ENCODE peak calls at places on chromosomes 7 and 10, in nine cellular contexts. One of them, this sample, is unnamed.

GRCh38 chr7:37320840-37321468 is 127.7 kb downstream of the ELMO1 start:
- DNase-seq in AG10803: no peak
- DNase-seq in PC-3: no peak
- DNase-seq in left ventricle myocardium inferior: no peak
- DNase-seq in dorsolateral prefrontal cortex: no peak
- DNase-seq in astrocyte of the spinal cord: no peak
- DNase-seq in adrenal gland: no peak
- DNase-seq in fibroblast of the aortic adventitia: no peak
- DNase-seq in HFF-Myc: no peak
- DNase-seq in this sample: no peak

GRCh38 chr7:47905071-47905920 is 43.0 kb downstream of the PKD1L1 start:
- DNase-seq in AG10803: peak
- DNase-seq in PC-3: no peak
- DNase-seq in left ventricle myocardium inferior: no peak
- DNase-seq in dorsolateral prefrontal cortex: no peak
- DNase-seq in astrocyte of the spinal cord: peak
- DNase-seq in adrenal gland: no peak
- DNase-seq in fibroblast of the aortic adventitia: no peak
- DNase-seq in HFF-Myc: no peak
- DNase-seq in this sample: no peak

GRCh38 chr7:84447636-84448293 is 253.2 kb upstream of the SEMA3A start:
- DNase-seq in AG10803: no peak
- DNase-seq in PC-3: no peak
- DNase-seq in left ventricle myocardium inferior: no peak
- DNase-seq in dorsolateral prefrontal cortex: no peak
- DNase-seq in astrocyte of the spinal cord: no peak
- DNase-seq in adrenal gland: no peak
- DNase-seq in fibroblast of the aortic adventitia: no peak
- DNase-seq in HFF-Myc: no peak
- DNase-seq in this sample: no peak

GRCh38 chr7:143512488-143513340 is 35.0 kb downstream of the TAS2R41 start:
- DNase-seq in AG10803: no peak
- DNase-seq in PC-3: no peak
- DNase-seq in left ventricle myocardium inferior: no peak
- DNase-seq in dorsolateral prefrontal cortex: no peak
- DNase-seq in astrocyte of the spinal cord: peak
- DNase-seq in adrenal gland: no peak
- DNase-seq in fibroblast of the aortic adventitia: peak
- DNase-seq in HFF-Myc: no peak
- DNase-seq in this sample: no peak

GRCh38 chr7:139777948-139778841 is at the start of gene HIPK2:
- DNase-seq in AG10803: peak
- DNase-seq in PC-3: peak
- DNase-seq in left ventricle myocardium inferior: peak
- DNase-seq in dorsolateral prefrontal cortex: peak
- DNase-seq in astrocyte of the spinal cord: peak
- DNase-seq in adrenal gland: peak
- DNase-seq in fibroblast of the aortic adventitia: peak
- DNase-seq in HFF-Myc: no peak
- DNase-seq in this sample: no peak

GRCh38 chr7:47039089-47039648 is 542.7 kb downstream of the TNS3 start:
- DNase-seq in AG10803: no peak
- DNase-seq in PC-3: no peak
- DNase-seq in left ventricle myocardium inferior: no peak
- DNase-seq in dorsolateral prefrontal cortex: no peak
- DNase-seq in astrocyte of the spinal cord: peak
- DNase-seq in adrenal gland: no peak
- DNase-seq in fibroblast of the aortic adventitia: no peak
- DNase-seq in HFF-Myc: no peak
- DNase-seq in this sample: no peak

GRCh38 chr7:135713836-135714470 is 14.0 kb downstream of the SLC13A4 start:
- DNase-seq in AG10803: peak
- DNase-seq in PC-3: peak
- DNase-seq in left ventricle myocardium inferior: no peak
- DNase-seq in dorsolateral prefrontal cortex: no peak
- DNase-seq in astrocyte of the spinal cord: no peak
- DNase-seq in adrenal gland: no peak
- DNase-seq in fibroblast of the aortic adventitia: no peak
- DNase-seq in HFF-Myc: no peak
- DNase-seq in this sample: no peak

GRCh38 chr7:946256-946996 is 8.1 kb downstream of the ADAP1 start:
- DNase-seq in AG10803: no peak
- DNase-seq in PC-3: no peak
- DNase-seq in left ventricle myocardium inferior: no peak
- DNase-seq in dorsolateral prefrontal cortex: peak
- DNase-seq in astrocyte of the spinal cord: no peak
- DNase-seq in adrenal gland: no peak
- DNase-seq in fibroblast of the aortic adventitia: no peak
- DNase-seq in HFF-Myc: no peak
- DNase-seq in this sample: no peak

GRCh38 chr7:2540641-2541051 is 14.7 kb downstream of the BRAT1 start:
- DNase-seq in AG10803: no peak
- DNase-seq in PC-3: no peak
- DNase-seq in left ventricle myocardium inferior: no peak
- DNase-seq in dorsolateral prefrontal cortex: no peak
- DNase-seq in astrocyte of the spinal cord: no peak
- DNase-seq in adrenal gland: no peak
- DNase-seq in fibroblast of the aortic adventitia: no peak
- DNase-seq in HFF-Myc: no peak
- DNase-seq in this sample: no peak

GRCh38 chr7:25456467-25457171 is 228.3 kb upstream of the NPVF start:
- DNase-seq in AG10803: no peak
- DNase-seq in PC-3: no peak
- DNase-seq in left ventricle myocardium inferior: peak
- DNase-seq in dorsolateral prefrontal cortex: no peak
- DNase-seq in astrocyte of the spinal cord: no peak
- DNase-seq in adrenal gland: peak
- DNase-seq in fibroblast of the aortic adventitia: no peak
- DNase-seq in HFF-Myc: no peak
- DNase-seq in this sample: no peak

GRCh38 chr7:80154656-80155325 is 20.2 kb downstream of the GNAI1 start:
- DNase-seq in AG10803: peak
- DNase-seq in PC-3: no peak
- DNase-seq in left ventricle myocardium inferior: no peak
- DNase-seq in dorsolateral prefrontal cortex: no peak
- DNase-seq in astrocyte of the spinal cord: no peak
- DNase-seq in adrenal gland: no peak
- DNase-seq in fibroblast of the aortic adventitia: peak
- DNase-seq in HFF-Myc: no peak
- DNase-seq in this sample: no peak

GRCh38 chr10:127737563-127738511 is 852 bp downstream of the FOXI2 start:
- DNase-seq in AG10803: no peak
- DNase-seq in PC-3: no peak
- DNase-seq in left ventricle myocardium inferior: no peak
- DNase-seq in dorsolateral prefrontal cortex: no peak
- DNase-seq in astrocyte of the spinal cord: no peak
- DNase-seq in adrenal gland: no peak
- DNase-seq in fibroblast of the aortic adventitia: no peak
- DNase-seq in HFF-Myc: no peak
- DNase-seq in this sample: no peak
- H3K4me3 ChIP-seq in AG10803: no peak
- H3K4me3 ChIP-seq in PC-3: no peak
- H3K4me3 ChIP-seq in left ventricle myocardium inferior: peak
- H3K4me3 ChIP-seq in dorsolateral prefrontal cortex: peak
- H3K4me3 ChIP-seq in astrocyte of the spinal cord: no peak
- H3K4me3 ChIP-seq in adrenal gland: no peak
- H3K4me3 ChIP-seq in fibroblast of the aortic adventitia: no peak
- H3K4me3 ChIP-seq in HFF-Myc: no peak
- H3K4me3 ChIP-seq in this sample: no peak

GRCh38 chr7:20268832-20269231 is 51.6 kb upstream of the MACC1 start:
- DNase-seq in AG10803: peak
- DNase-seq in PC-3: peak
- DNase-seq in left ventricle myocardium inferior: no peak
- DNase-seq in dorsolateral prefrontal cortex: no peak
- DNase-seq in astrocyte of the spinal cord: peak
- DNase-seq in adrenal gland: no peak
- DNase-seq in fibroblast of the aortic adventitia: no peak
- DNase-seq in HFF-Myc: no peak
- DNase-seq in this sample: no peak

GRCh38 chr7:20270371-20270770 is 53.2 kb upstream of the MACC1 start:
- DNase-seq in AG10803: no peak
- DNase-seq in PC-3: no peak
- DNase-seq in left ventricle myocardium inferior: no peak
- DNase-seq in dorsolateral prefrontal cortex: no peak
- DNase-seq in astrocyte of the spinal cord: no peak
- DNase-seq in adrenal gland: no peak
- DNase-seq in fibroblast of the aortic adventitia: peak
- DNase-seq in HFF-Myc: no peak
- DNase-seq in this sample: no peak

GRCh38 chr7:20269726-20270125 is 52.5 kb upstream of the MACC1 start:
- DNase-seq in AG10803: peak
- DNase-seq in PC-3: peak
- DNase-seq in left ventricle myocardium inferior: no peak
- DNase-seq in dorsolateral prefrontal cortex: no peak
- DNase-seq in astrocyte of the spinal cord: peak
- DNase-seq in adrenal gland: no peak
- DNase-seq in fibroblast of the aortic adventitia: peak
- DNase-seq in HFF-Myc: no peak
- DNase-seq in this sample: peak

GRCh38 chr7:20264623-20265022 is 47.4 kb upstream of the MACC1 start:
- DNase-seq in AG10803: no peak
- DNase-seq in PC-3: no peak
- DNase-seq in left ventricle myocardium inferior: no peak
- DNase-seq in dorsolateral prefrontal cortex: no peak
- DNase-seq in astrocyte of the spinal cord: no peak
- DNase-seq in adrenal gland: no peak
- DNase-seq in fibroblast of the aortic adventitia: no peak
- DNase-seq in HFF-Myc: no peak
- DNase-seq in this sample: no peak

DNA sequence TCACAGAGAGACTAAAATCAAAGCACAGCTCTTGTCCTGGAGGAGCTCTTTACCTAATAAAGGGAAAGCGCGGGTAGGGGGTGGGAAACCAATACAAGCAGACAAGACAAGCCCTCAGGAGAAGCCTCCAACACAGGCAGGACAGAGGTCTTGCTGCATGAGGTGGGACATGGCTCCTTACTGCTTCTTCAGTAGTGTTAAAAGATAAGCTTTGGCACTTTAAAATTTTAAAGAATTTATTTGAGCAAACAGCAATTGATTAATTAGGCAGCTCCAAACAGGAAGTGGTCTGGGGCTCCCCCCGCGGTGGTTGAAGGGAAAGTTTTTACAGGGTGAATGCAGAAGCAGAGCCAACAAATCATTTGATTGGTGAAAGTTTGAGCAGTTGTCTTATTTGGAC is 50.3 kb upstream of the MACC1 start:
- DNase-seq in AG10803: no peak
- DNase-seq in PC-3: no peak
- DNase-seq in left ventricle myocardium inferior: no peak
- DNase-seq in dorsolateral prefrontal cortex: no peak
- DNase-seq in astrocyte of the spinal cord: no peak
- DNase-seq in adrenal gland: no peak
- DNase-seq in fibroblast of the aortic adventitia: no peak
- DNase-seq in HFF-Myc: no peak
- DNase-seq in this sample: no peak
- TF ChIP-seq CTCF in AG10803: no peak
- TF ChIP-seq CTCF in PC-3: no peak
- TF ChIP-seq CTCF in left ventricle myocardium inferior: no peak
- TF ChIP-seq CTCF in dorsolateral prefrontal cortex: no peak
- TF ChIP-seq CTCF in astrocyte of the spinal cord: no peak
- TF ChIP-seq CTCF in adrenal gland: no peak
- TF ChIP-seq CTCF in fibroblast of the aortic adventitia: no peak
- TF ChIP-seq CTCF in HFF-Myc: peak
- TF ChIP-seq CTCF in this sample: no peak

GRCh38 chr10:69801434-69802315 is at the start of gene COL13A1:
- DNase-seq in AG10803: peak
- DNase-seq in PC-3: peak
- DNase-seq in left ventricle myocardium inferior: peak
- DNase-seq in dorsolateral prefrontal cortex: no peak
- DNase-seq in astrocyte of the spinal cord: peak
- DNase-seq in adrenal gland: peak
- DNase-seq in fibroblast of the aortic adventitia: peak
- DNase-seq in HFF-Myc: peak
- DNase-seq in this sample: no peak
- H3K4me3 ChIP-seq in AG10803: peak
- H3K4me3 ChIP-seq in PC-3: peak
- H3K4me3 ChIP-seq in left ventricle myocardium inferior: peak
- H3K4me3 ChIP-seq in dorsolateral prefrontal cortex: peak
- H3K4me3 ChIP-seq in astrocyte of the spinal cord: peak
- H3K4me3 ChIP-seq in adrenal gland: peak
- H3K4me3 ChIP-seq in fibroblast of the aortic adventitia: peak
- H3K4me3 ChIP-seq in HFF-Myc: peak
- H3K4me3 ChIP-seq in this sample: peak

GRCh38 chr10:90112681-90113080 is 411.3 kb downstream of the KIF20B start:
- DNase-seq in AG10803: no peak
- DNase-seq in PC-3: no peak
- DNase-seq in left ventricle myocardium inferior: no peak
- DNase-seq in dorsolateral prefrontal cortex: no peak
- DNase-seq in astrocyte of the spinal cord: peak
- DNase-seq in adrenal gland: no peak
- DNase-seq in fibroblast of the aortic adventitia: peak
- DNase-seq in HFF-Myc: no peak
- DNase-seq in this sample: no peak

GRCh38 chr10:90111671-90112070 is 410.3 kb downstream of the KIF20B start:
- DNase-seq in AG10803: no peak
- DNase-seq in PC-3: peak
- DNase-seq in left ventricle myocardium inferior: no peak
- DNase-seq in dorsolateral prefrontal cortex: no peak
- DNase-seq in astrocyte of the spinal cord: no peak
- DNase-seq in adrenal gland: no peak
- DNase-seq in fibroblast of the aortic adventitia: peak
- DNase-seq in HFF-Myc: no peak
- DNase-seq in this sample: no peak
- TF ChIP-seq CTCF in AG10803: no peak
- TF ChIP-seq CTCF in PC-3: no peak
- TF ChIP-seq CTCF in left ventricle myocardium inferior: no peak
- TF ChIP-seq CTCF in dorsolateral prefrontal cortex: no peak
- TF ChIP-seq CTCF in astrocyte of the spinal cord: no peak
- TF ChIP-seq CTCF in adrenal gland: no peak
- TF ChIP-seq CTCF in fibroblast of the aortic adventitia: no peak
- TF ChIP-seq CTCF in HFF-Myc: no peak
- TF ChIP-seq CTCF in this sample: no peak

GRCh38 chr7:7857143-7857583 is 111.4 kb upstream of the GLCCI1 start:
- DNase-seq in AG10803: no peak
- DNase-seq in PC-3: no peak
- DNase-seq in left ventricle myocardium inferior: no peak
- DNase-seq in dorsolateral prefrontal cortex: no peak
- DNase-seq in astrocyte of the spinal cord: no peak
- DNase-seq in adrenal gland: no peak
- DNase-seq in fibroblast of the aortic adventitia: no peak
- DNase-seq in HFF-Myc: no peak
- DNase-seq in this sample: no peak
- H3K4me3 ChIP-seq in AG10803: no peak
- H3K4me3 ChIP-seq in PC-3: no peak
- H3K4me3 ChIP-seq in left ventricle myocardium inferior: no peak
- H3K4me3 ChIP-seq in dorsolateral prefrontal cortex: no peak
- H3K4me3 ChIP-seq in astrocyte of the spinal cord: no peak
- H3K4me3 ChIP-seq in adrenal gland: no peak
- H3K4me3 ChIP-seq in fibroblast of the aortic adventitia: no peak
- H3K4me3 ChIP-seq in HFF-Myc: no peak
- H3K4me3 ChIP-seq in this sample: no peak

This sample was measured in AG09309.